ENCODE peak calls at places on chromosome 17, in six cellular contexts. P, E, X, H, V and L are unnamed samples.

GRCh38 chr17:59030811-59031210 is 75.9 kb downstream of the TRIM37 start:
- DNase-seq in P (no peak), E (no peak), X (no peak), H (no peak), V (no peak), L (no peak)

GRCh38 chr17:72393553-72393952 is 272.7 kb downstream of the SOX9 start:
- DNase-seq in P (no peak), E (no peak), X (no peak), H (peak), V (peak), L (peak)

GRCh38 chr17:37160940-37161339 is 212.2 kb downstream of the AATF start:
- DNase-seq in P (no peak), E (no peak), X (no peak), H (peak), V (peak), L (peak)

GRCh38 chr17:61794242-61794641 is 69.1 kb downstream of the BRIP1 start:
- DNase-seq in P (no peak), E (no peak), X (no peak), H (no peak), V (no peak), L (no peak)

GRCh38 chr17:48328457-48328856 is 101.6 kb downstream of the SKAP1 start:
- DNase-seq in P (no peak), E (no peak), X (no peak), H (no peak), V (no peak), L (no peak)

GRCh38 chr17:15091825-15092224 is 173.3 kb downstream of the PMP22 start:
- DNase-seq in P (no peak), E (no peak), X (no peak), H (peak), V (peak), L (peak)

GRCh38 chr17:19718613-19719364 is 2.4 kb upstream of the SLC47A2 start:
- DNase-seq in P (no peak), E (peak), X (no peak), H (no peak), V (no peak), L (peak)

GRCh38 chr17:2909853-2910234 is 113.6 kb downstream of the RAP1GAP2 start:
- DNase-seq in P (no peak), E (no peak), X (no peak), H (no peak), V (no peak), L (no peak)

GRCh38 chr17:69773081-69773480 is 301.9 kb upstream of the KCNJ16 start:
- DNase-seq in P (no peak), E (no peak), X (no peak), H (no peak), V (no peak), L (no peak)

GRCh38 chr17:4492762-4493561 is 5.7 kb upstream of the SPNS2 start:
- DNase-seq in P (peak), E (peak), X (peak), H (peak), V (peak), L (peak)

GRCh38 chr17:32870027-32870670 is 6.8 kb downstream of the MYO1D start:
- DNase-seq in P (no peak), E (no peak), X (peak), H (peak), V (peak), L (no peak)

GRCh38 chr17:31508310-31509094 is 117.0 kb downstream of the RAB11FIP4 start:
- DNase-seq in P (no peak), E (no peak), X (no peak), H (no peak), V (no peak), L (no peak)

GRCh38 chr17:35467824-35468223 is 19.3 kb upstream of the SLFN13 start:
- DNase-seq in P (no peak), E (no peak), X (no peak), H (no peak), V (no peak), L (no peak)

GRCh38 chr17:4733073-4733531 is 1.9 kb downstream of the MED11 start:
- DNase-seq in P (no peak), E (no peak), X (no peak), H (no peak), V (no peak), L (peak)

GRCh38 chr17:27422601-27423000 is 33.6 kb upstream of the KSR1 start:
- DNase-seq in P (no peak), E (no peak), X (no peak), H (no peak), V (no peak), L (no peak)

GRCh38 chr17:78130439-78131101 is at the start of gene TMC8:
- DNase-seq in P (no peak), E (no peak), X (no peak), H (no peak), V (no peak), L (no peak)

GRCh38 chr17:67606471-67606870 is 111.3 kb upstream of the NOL11 start:
- DNase-seq in P (peak), E (peak), X (no peak), H (peak), V (no peak), L (no peak)

GRCh38 chr17:44599298-44600175 is 42.3 kb downstream of the FZD2 start:
- DNase-seq in P (peak), E (peak), X (peak), H (peak), V (peak), L (peak)

GRCh38 chr17:65371702-65372101 is 189.7 kb downstream of the AXIN2 start:
- DNase-seq in P (peak), E (peak), X (no peak), H (no peak), V (no peak), L (no peak)

GRCh38 chr17:67689534-67690177 is 28.1 kb upstream of the NOL11 start:
- DNase-seq in P (peak), E (peak), X (peak), H (peak), V (peak), L (peak)

GRCh38 chr17:44831270-44831770 is 1.2 kb upstream of the GJC1 start:
- DNase-seq in P (no peak), E (no peak), X (no peak), H (no peak), V (no peak), L (no peak)

GRCh38 chr17:15213381-15214087 is 51.6 kb downstream of the PMP22 start:
- DNase-seq in P (no peak), E (no peak), X (no peak), H (peak), V (peak), L (peak)

GRCh38 chr17:9021985-9022552 is 759 bp downstream of the NTN1 start:
- DNase-seq in P (no peak), E (peak), X (no peak), H (peak), V (peak), L (peak)

GRCh38 chr17:71022758-71023157 is 853.4 kb downstream of the KCNJ2 start:
- DNase-seq in P (no peak), E (no peak), X (no peak), H (no peak), V (no peak), L (no peak)

GRCh38 chr17:59257101-59257500 is 36.8 kb downstream of the GDPD1 start:
- DNase-seq in P (no peak), E (no peak), X (no peak), H (peak), V (no peak), L (peak)

GRCh38 chr17:68127914-68128313 is 92.4 kb downstream of the KPNA2 start:
- DNase-seq in P (no peak), E (no peak), X (no peak), H (no peak), V (no peak), L (no peak)

GRCh38 chr17:7326186-7326585 is 2.9 kb downstream of the NEURL4 start:
- DNase-seq in P (no peak), E (no peak), X (peak), H (no peak), V (no peak), L (no peak)

GRCh38 chr17:17994271-17994670 is 21.6 kb downstream of the DRC3 start:
- DNase-seq in P (no peak), E (peak), X (no peak), H (peak), V (peak), L (peak)

GRCh38 chr17:52660692-52661091 is 502.2 kb upstream of the CA10 start:
- DNase-seq in P (no peak), E (no peak), X (no peak), H (no peak), V (no peak), L (no peak)

GRCh38 chr17:16973760-16974540 is 2.0 kb upstream of the TNFRSF13B start:
- DNase-seq in P (no peak), E (no peak), X (no peak), H (no peak), V (no peak), L (no peak)

GRCh38 chr17:63446218-63446980 is at the start of gene CYB561:
- DNase-seq in P (peak), E (peak), X (peak), H (peak), V (peak), L (peak)

GRCh38 chr17:4180791-4181190 is 37.8 kb downstream of the CYB5D2 start:
- DNase-seq in P (no peak), E (no peak), X (no peak), H (no peak), V (no peak), L (no peak)

GRCh38 chr17:80737106-80738019 is 192.7 kb downstream of the RPTOR start:
- DNase-seq in P (no peak), E (no peak), X (no peak), H (no peak), V (no peak), L (no peak)
- TF ChIP-seq CTCF in P (no peak), E (no peak), X (no peak), H (no peak), V (no peak), L (no peak)

DNA sequence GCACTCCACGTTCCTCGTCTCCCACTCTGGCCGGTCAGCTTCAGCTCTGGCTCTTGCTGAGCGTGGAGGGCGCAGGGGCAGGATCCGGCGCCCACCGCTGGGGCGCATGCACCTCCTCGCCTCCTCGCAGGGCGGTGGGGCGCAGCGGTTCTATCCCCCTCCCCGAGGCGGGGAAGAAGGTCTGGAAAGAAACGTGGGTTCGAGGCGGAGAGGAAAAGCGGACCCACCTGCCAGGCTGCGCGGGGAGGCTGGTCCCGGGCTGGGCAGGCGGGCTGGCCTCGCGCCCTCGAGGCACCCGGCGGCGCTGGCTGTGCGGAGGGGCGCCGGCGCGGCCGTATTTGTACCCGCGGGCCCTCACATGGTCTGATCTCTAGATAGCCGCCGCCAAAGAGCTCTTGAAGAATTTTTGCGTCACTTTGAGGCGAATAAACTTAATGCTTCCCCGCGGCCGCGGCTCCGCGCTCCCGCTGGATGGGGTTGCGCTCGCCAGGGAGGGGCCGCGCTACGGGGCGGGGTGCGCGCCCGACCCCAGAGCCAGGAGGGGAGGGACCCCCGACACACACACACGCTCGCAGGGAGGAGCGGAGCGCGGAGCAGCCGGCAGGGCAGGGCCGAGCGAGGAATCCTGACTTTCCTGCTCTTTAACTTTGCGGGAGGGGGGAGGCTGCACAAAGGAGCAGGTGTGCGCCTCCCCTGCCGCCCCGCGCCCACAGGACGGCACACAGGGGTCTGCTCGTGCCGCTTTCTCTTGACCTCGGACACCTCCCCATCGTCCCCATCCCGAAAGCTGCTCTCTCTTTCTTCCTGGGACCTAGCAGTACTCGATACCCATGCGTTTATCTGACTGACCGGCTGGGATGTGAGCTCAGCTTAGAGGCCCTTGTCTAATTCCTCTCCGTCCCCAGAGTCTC is at the start of gene SLC6A4:
- DNase-seq in P (peak), E (peak), X (no peak), H (peak), V (no peak), L (peak)
- H3K4me3 ChIP-seq in P (peak), E (peak), X (peak), H (peak), V (peak), L (peak)

DNA sequence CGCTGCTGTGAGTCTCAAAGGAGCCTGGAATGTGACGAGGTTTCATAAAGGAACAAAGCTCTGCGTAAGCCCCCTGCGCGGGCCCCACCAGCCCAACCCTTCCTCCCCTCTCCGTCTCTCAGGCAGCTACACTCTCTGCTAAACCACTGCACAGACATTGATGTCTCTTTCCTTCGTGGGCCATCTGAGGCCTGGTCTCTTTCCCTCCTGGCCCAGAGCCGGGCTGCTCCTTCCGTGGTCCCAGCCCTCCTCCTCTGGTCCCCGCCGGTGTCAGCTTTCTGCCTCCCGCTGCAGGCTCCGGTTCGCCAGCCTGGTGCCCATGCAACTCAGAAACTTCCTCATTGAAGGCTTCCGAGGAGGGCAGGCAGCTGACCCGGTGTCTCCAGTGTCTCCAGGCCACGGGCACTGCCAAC is 7.4 kb downstream of the SCARF1 start:
- DNase-seq in P (no peak), E (no peak), X (no peak), H (no peak), V (no peak), L (no peak)
- TF ChIP-seq CTCF in P (no peak), E (no peak), X (no peak), H (no peak), V (no peak), L (no peak)

GRCh38 chr17:46126840-46127239 is 66.4 kb downstream of the KANSL1 start:
- DNase-seq in P (no peak), E (no peak), X (no peak), H (no peak), V (no peak), L (no peak)

GRCh38 chr17:46124695-46125592 is 68.3 kb downstream of the KANSL1 start:
- DNase-seq in P (no peak), E (no peak), X (no peak), H (no peak), V (no peak), L (peak)

GRCh38 chr17:46127524-46127923 is 65.7 kb downstream of the KANSL1 start:
- DNase-seq in P (no peak), E (no peak), X (no peak), H (no peak), V (no peak), L (no peak)

GRCh38 chr17:46123607-46124006 is 69.6 kb downstream of the KANSL1 start:
- DNase-seq in P (no peak), E (no peak), X (no peak), H (no peak), V (no peak), L (no peak)

DNA sequence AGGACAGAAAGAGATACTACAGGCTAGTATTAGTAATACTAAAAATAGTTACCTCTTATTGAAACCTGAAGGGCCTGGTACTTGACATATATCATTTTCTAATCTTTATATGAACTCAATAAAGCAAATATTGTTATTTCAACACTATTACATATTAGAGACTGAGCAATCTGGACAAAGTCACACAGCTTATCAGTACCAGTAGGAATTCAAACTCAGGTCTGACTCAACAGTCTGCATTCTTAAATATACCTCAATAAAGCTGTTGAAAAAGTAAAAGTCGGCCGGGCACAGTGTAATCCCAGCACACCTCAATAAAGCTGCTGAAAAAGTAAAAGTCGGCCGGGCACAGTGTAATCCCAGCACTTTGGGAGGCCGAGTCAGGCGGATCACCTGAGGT is 67.4 kb downstream of the KANSL1 start:
- DNase-seq in P (no peak), E (no peak), X (no peak), H (peak), V (no peak), L (peak)
- H3K4me3 ChIP-seq in P (no peak), E (no peak), X (no peak), H (no peak), V (no peak), L (no peak)

GRCh38 chr17:49554694-49555494 is 20.8 kb upstream of the NXPH3 start:
- DNase-seq in P (peak), E (no peak), X (no peak), H (no peak), V (no peak), L (no peak)
- TF ChIP-seq CTCF in P (no peak), E (no peak), X (no peak), H (no peak), V (no peak), L (no peak)

GRCh38 chr17:76163919-76164318 is 22.9 kb upstream of the FOXJ1 start:
- DNase-seq in P (no peak), E (no peak), X (no peak), H (no peak), V (no peak), L (no peak)
- H3K4me3 ChIP-seq in P (no peak), E (no peak), X (no peak), H (no peak), V (no peak), L (no peak)

DNA sequence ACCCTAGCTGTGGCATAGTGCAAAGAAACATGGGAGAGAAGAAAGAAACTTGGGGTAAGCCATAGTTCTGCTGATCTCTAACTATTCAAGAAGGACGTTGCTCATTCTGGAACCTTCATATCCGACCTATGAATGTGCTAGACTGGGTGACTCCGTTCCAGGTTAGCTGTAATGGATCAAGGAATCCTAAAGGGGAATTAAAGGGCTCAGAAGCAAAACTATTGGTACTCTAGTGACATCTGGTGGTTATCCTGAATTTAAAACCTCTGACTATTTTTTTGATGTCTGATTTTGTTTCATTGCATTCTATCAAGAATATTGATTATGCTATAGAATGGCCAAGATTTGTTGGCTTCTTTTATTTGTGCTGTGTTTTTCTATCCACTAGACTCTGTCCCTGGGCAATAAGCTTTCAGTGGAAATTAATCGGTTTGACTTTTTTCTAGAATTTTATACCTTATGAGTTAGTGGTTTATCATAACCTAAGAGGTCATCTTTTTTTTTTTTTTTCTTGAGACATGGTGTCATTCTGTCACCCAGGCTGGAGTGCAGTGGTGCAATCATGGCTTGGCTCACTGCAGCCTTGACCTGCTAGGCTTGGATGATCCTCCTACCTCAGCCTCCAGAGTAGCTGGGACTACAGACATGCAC is 19.5 kb downstream of the PCTP start:
- DNase-seq in P (no peak), E (no peak), X (no peak), H (peak), V (peak), L (peak)
- TF ChIP-seq CTCF in P (peak), E (peak), X (no peak), H (peak), V (peak), L (peak)

DNA sequence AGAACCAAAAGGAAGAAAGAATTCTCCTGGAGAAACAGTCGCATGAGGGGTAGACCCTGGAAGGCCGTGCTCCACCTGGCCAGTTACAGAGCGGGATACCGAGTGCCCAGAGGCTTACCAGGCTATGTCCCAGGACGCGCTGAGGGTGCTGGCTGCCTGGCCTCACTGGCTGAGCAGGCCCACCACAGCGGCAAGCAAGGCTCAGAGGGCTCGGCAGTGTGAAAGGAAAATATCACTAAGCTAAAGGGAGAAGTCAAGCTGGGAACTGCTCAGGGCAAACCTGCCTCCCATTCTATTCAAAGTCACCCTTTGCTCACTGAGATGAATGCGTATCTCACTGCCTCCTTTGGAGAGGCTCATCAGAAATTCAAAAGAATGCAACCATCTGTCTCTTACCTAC is 37.5 kb downstream of the CCDC57 start:
- DNase-seq in P (no peak), E (no peak), X (no peak), H (no peak), V (no peak), L (no peak)
- H3K4me3 ChIP-seq in P (no peak), E (no peak), X (no peak), H (no peak), V (no peak), L (no peak)